ENCODE peak calls at places on chromosomes 3 and 15, in ten cellular contexts. G is fibroblast of lung; I is cardiac muscle cell; B is NT2/D1; S is CD8-positive, alpha-beta T cell; Q is hepatocyte; M is mucosa of descending colon; T is heart right ventricle; V is kidney; W is heart left ventricle. A is an unnamed sample. For H3K36me3, the result is how much of the 10 kb centered on the place peaks cover.

GRCh38 chr15:69593981-69594966 is 141.7 kb downstream of the RPLP1 start:
- DNase-seq in G (peak), I (peak), B (no peak), S (no peak), Q (peak), M (peak), T (peak), V (no peak), W (peak), A (no peak)

GRCh38 chr15:75776075-75776443 is 63.4 kb upstream of the CSPG4 start:
- DNase-seq in G (peak), I (no peak), B (peak), S (no peak), Q (peak), M (no peak), T (no peak), V (no peak), W (no peak), A (peak)

GRCh38 chr3:48919215-48920138 is 835 bp downstream of the ARIH2 start:
- DNase-seq in G (peak), I (peak), B (no peak), S (peak), Q (peak), M (peak), T (no peak), V (no peak), W (peak), A (peak)

GRCh38 chr3:42014443-42014945 is 52.6 kb upstream of the ULK4 start:
- DNase-seq in G (peak), I (no peak), B (no peak), S (no peak), Q (no peak), M (peak), T (no peak), V (no peak), W (no peak), A (no peak)

GRCh38 chr3:49636883-49637609 is 37.1 kb upstream of the APEH start:
- DNase-seq in G (no peak), I (no peak), B (no peak), S (no peak), Q (no peak), M (no peak), T (no peak), V (no peak), W (peak), A (no peak)

GRCh38 chr3:172289583-172289982 is 158.7 kb downstream of the GHSR start:
- DNase-seq in G (no peak), I (peak), B (no peak), S (no peak), Q (no peak), M (peak), T (peak), V (no peak), W (no peak), A (peak)

GRCh38 chr3:25427155-25428002 is 684 bp upstream of the RARB start:
- DNase-seq in G (peak), I (peak), B (no peak), S (no peak), Q (peak), M (no peak), T (no peak), V (no peak), W (no peak), A (no peak)

GRCh38 chr3:124811441-124811840 is 75.7 kb downstream of the ITGB5 start:
- DNase-seq in G (peak), I (no peak), B (no peak), S (no peak), Q (no peak), M (no peak), T (no peak), V (no peak), W (no peak), A (no peak)

GRCh38 chr3:43094381-43094780 is 11.5 kb downstream of the POMGNT2 start:
- DNase-seq in G (no peak), I (no peak), B (no peak), S (no peak), Q (no peak), M (no peak), T (no peak), V (no peak), W (no peak), A (no peak)

GRCh38 chr3:18425641-18426403 is 683 bp upstream of the SATB1 start:
- DNase-seq in G (no peak), I (peak), B (no peak), S (peak), Q (peak), M (peak), T (peak), V (peak), W (peak), A (peak)

GRCh38 chr3:182879031-182879611 is 85.8 kb downstream of the ATP11B start:
- DNase-seq in G (no peak), I (no peak), B (no peak), S (no peak), Q (no peak), M (no peak), T (no peak), V (no peak), W (no peak), A (no peak)

GRCh38 chr3:4351164-4351855 is 48.1 kb downstream of the SETMAR start:
- DNase-seq in G (peak), I (peak), B (no peak), S (no peak), Q (peak), M (no peak), T (no peak), V (no peak), W (no peak), A (no peak)

GRCh38 chr3:141279074-141279945 is 47.7 kb downstream of the PXYLP1 start:
- DNase-seq in G (peak), I (peak), B (no peak), S (no peak), Q (no peak), M (peak), T (no peak), V (no peak), W (no peak), A (peak)

GRCh38 chr15:86213420-86213819 is 133.7 kb downstream of the AGBL1 start:
- DNase-seq in G (no peak), I (no peak), B (no peak), S (no peak), Q (no peak), M (no peak), T (no peak), V (no peak), W (no peak), A (peak)

GRCh38 chr15:67091073-67091965 is 25.9 kb downstream of the SMAD3 start:
- DNase-seq in G (peak), I (peak), B (no peak), S (peak), Q (peak), M (peak), T (peak), V (peak), W (peak), A (no peak)

GRCh38 chr3:99499235-99499798 is 139.1 kb upstream of the COL8A1 start:
- DNase-seq in G (peak), I (peak), B (peak), S (no peak), Q (peak), M (peak), T (no peak), V (no peak), W (no peak), A (peak)

GRCh38 chr15:31084176-31084575 is 17.3 kb downstream of the TRPM1 start:
- DNase-seq in G (no peak), I (no peak), B (no peak), S (no peak), Q (no peak), M (no peak), T (no peak), V (no peak), W (no peak), A (no peak)

GRCh38 chr15:79170256-79170664 is 79.7 kb upstream of the RASGRF1 start:
- DNase-seq in G (no peak), I (no peak), B (no peak), S (no peak), Q (peak), M (no peak), T (peak), V (no peak), W (no peak), A (no peak)

GRCh38 chr3:188749010-188749617 is 422.7 kb upstream of the TPRG1 start:
- DNase-seq in G (no peak), I (peak), B (peak), S (peak), Q (no peak), M (peak), T (no peak), V (no peak), W (no peak), A (peak)

GRCh38 chr3:35965908-35966307 is 326.6 kb downstream of the ARPP21 start:
- DNase-seq in G (peak), I (peak), B (peak), S (no peak), Q (peak), M (no peak), T (no peak), V (no peak), W (no peak), A (peak)

GRCh38 chr15:98800437-98801233 is 152.3 kb downstream of the IGF1R start:
- DNase-seq in G (peak), I (peak), B (peak), S (no peak), Q (peak), M (peak), T (peak), V (peak), W (no peak), A (peak)

GRCh38 chr15:81296673-81297072 is 27.3 kb downstream of the STARD5 start:
- DNase-seq in G (no peak), I (no peak), B (no peak), S (peak), Q (no peak), M (peak), T (peak), V (peak), W (peak), A (no peak)

GRCh38 chr15:81297580-81298575 is 26.1 kb downstream of the STARD5 start:
- DNase-seq in G (no peak), I (no peak), B (no peak), S (no peak), Q (no peak), M (no peak), T (no peak), V (no peak), W (no peak), A (no peak)

GRCh38 chr15:81299630-81300273 is 24.2 kb downstream of the STARD5 start:
- DNase-seq in G (no peak), I (no peak), B (no peak), S (no peak), Q (no peak), M (no peak), T (no peak), V (no peak), W (no peak), A (peak)

GRCh38 chr15:81297147-81297572 is 26.8 kb downstream of the STARD5 start:
- DNase-seq in G (no peak), I (no peak), B (no peak), S (no peak), Q (no peak), M (no peak), T (no peak), V (no peak), W (no peak), A (no peak)

GRCh38 chr15:81298606-81299005 is 25.3 kb downstream of the STARD5 start:
- DNase-seq in G (no peak), I (no peak), B (no peak), S (no peak), Q (no peak), M (no peak), T (no peak), V (no peak), W (no peak), A (no peak)
- H3K4me3 ChIP-seq in G (no peak), I (no peak), B (no peak), S (peak), Q (no peak), M (no peak), T (no peak), V (peak), W (no peak), A (no peak)

GRCh38 chr3:194424953-194425352 is 25.9 kb upstream of the GP5 start:
- DNase-seq in G (no peak), I (no peak), B (no peak), S (no peak), Q (no peak), M (no peak), T (no peak), V (peak), W (no peak), A (no peak)

GRCh38 chr3:194424373-194424772 is 25.3 kb upstream of the GP5 start:
- DNase-seq in G (no peak), I (no peak), B (no peak), S (no peak), Q (no peak), M (no peak), T (no peak), V (no peak), W (no peak), A (no peak)

GRCh38 chr3:194425399-194425798 is 26.3 kb upstream of the GP5 start:
- DNase-seq in G (no peak), I (no peak), B (no peak), S (no peak), Q (no peak), M (no peak), T (no peak), V (no peak), W (no peak), A (no peak)

GRCh38 chr3:194422188-194422587 is 23.1 kb upstream of the GP5 start:
- DNase-seq in G (peak), I (no peak), B (no peak), S (no peak), Q (no peak), M (no peak), T (no peak), V (no peak), W (no peak), A (no peak)

DNA sequence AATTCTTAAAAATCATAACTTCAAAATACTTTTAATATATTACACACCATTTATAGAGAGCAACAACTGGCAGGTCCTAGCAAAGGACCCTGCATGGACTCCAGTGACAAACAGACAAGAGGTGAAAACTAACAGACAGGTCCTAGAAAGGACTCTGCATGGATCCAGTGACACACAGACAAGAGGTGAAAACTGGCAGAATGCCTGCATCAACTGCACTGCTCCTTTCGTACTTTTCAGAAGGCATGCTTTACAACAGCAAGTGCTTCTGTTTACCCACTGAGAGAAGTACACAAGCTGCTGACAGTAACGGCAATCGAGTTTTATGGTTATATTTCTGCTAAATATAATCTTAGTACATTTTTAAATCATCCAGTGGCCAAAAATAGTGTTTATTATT is 24.3 kb upstream of the GP5 start:
- DNase-seq in G (no peak), I (peak), B (no peak), S (no peak), Q (no peak), M (peak), T (no peak), V (no peak), W (no peak), A (no peak)
- H3K36me3 ChIP-seq in G (under half), I (half or more), B (half or more), S (under half), Q (under half), M (under half), T (under half), V (under half), W (half or more), A (under half)

GRCh38 chr15:84816694-84817460 is at the start of gene ALPK3:
- DNase-seq in G (no peak), I (peak), B (no peak), S (no peak), Q (peak), M (peak), T (peak), V (peak), W (peak), A (peak)

GRCh38 chr15:84817461-84818081 is 415 bp downstream of the ALPK3 start:
- DNase-seq in G (no peak), I (peak), B (no peak), S (no peak), Q (peak), M (no peak), T (no peak), V (no peak), W (no peak), A (no peak)

GRCh38 chr15:84819291-84819768 is 2.2 kb downstream of the ALPK3 start:
- DNase-seq in G (no peak), I (peak), B (no peak), S (no peak), Q (peak), M (no peak), T (peak), V (no peak), W (peak), A (no peak)

GRCh38 chr15:84819791-84820190 is 2.6 kb downstream of the ALPK3 start:
- DNase-seq in G (no peak), I (no peak), B (no peak), S (no peak), Q (no peak), M (no peak), T (no peak), V (no peak), W (no peak), A (no peak)

GRCh38 chr15:84818221-84819131 is 1.3 kb downstream of the ALPK3 start:
- DNase-seq in G (peak), I (peak), B (peak), S (no peak), Q (peak), M (no peak), T (no peak), V (no peak), W (no peak), A (peak)
- H3K4me3 ChIP-seq in G (no peak), I (peak), B (peak), S (no peak), Q (peak), M (no peak), T (peak), V (peak), W (peak), A (peak)

GRCh38 chr3:11810276-11810675 is 36.4 kb downstream of the TAMM41 start:
- DNase-seq in G (peak), I (no peak), B (no peak), S (no peak), Q (no peak), M (no peak), T (no peak), V (no peak), W (no peak), A (no peak)

GRCh38 chr3:11808231-11808630 is 38.5 kb downstream of the TAMM41 start:
- DNase-seq in G (peak), I (no peak), B (no peak), S (no peak), Q (peak), M (no peak), T (no peak), V (no peak), W (no peak), A (no peak)

GRCh38 chr3:11805716-11806115 is 41.0 kb downstream of the TAMM41 start:
- DNase-seq in G (no peak), I (no peak), B (no peak), S (no peak), Q (no peak), M (no peak), T (no peak), V (no peak), W (no peak), A (no peak)

GRCh38 chr3:11803977-11804903 is 42.4 kb downstream of the TAMM41 start:
- DNase-seq in G (peak), I (peak), B (peak), S (no peak), Q (peak), M (peak), T (no peak), V (no peak), W (no peak), A (peak)

GRCh38 chr3:11807651-11808050 is 39.0 kb downstream of the TAMM41 start:
- DNase-seq in G (peak), I (no peak), B (no peak), S (no peak), Q (peak), M (no peak), T (no peak), V (no peak), W (no peak), A (no peak)
- H3K36me3 ChIP-seq in G (under half), I (under half), B (half or more), S (under half), Q (under half), M (under half), T (under half), V (under half), W (half or more), A (under half)

DNA sequence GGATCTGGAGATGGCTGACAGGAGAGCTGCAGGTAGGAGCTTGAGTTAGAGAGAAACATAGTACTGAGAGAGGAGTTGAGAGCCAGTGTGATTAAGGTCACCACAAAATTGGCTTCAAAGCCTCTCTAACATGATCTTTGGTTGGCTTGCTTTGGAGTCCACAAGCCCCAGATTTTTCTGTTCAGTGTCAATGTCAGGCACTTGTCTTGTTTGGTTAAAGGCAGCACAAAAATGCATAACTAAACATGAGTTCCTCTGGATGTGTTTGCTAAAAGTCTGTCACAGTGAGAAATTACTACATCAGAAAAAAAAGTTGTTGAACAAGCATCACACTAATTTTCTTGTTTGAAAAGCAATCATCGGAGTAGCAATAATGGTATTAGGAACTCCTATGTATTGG is 440.5 kb downstream of the NTRK3 start:
- DNase-seq in G (no peak), I (no peak), B (no peak), S (no peak), Q (no peak), M (no peak), T (no peak), V (no peak), W (no peak), A (no peak)
- H3K4me3 ChIP-seq in G (no peak), I (no peak), B (no peak), S (no peak), Q (no peak), M (no peak), T (no peak), V (no peak), W (no peak), A (no peak)

GRCh38 chr3:45953536-45953935 is 10.3 kb downstream of the CXCR6 start:
- DNase-seq in G (no peak), I (no peak), B (no peak), S (no peak), Q (peak), M (no peak), T (no peak), V (no peak), W (no peak), A (no peak)
- H3K36me3 ChIP-seq in G (under half), I (half or more), B (half or more), S (half or more), Q (under half), M (under half), T (under half), V (half or more), W (half or more), A (under half)

A was measured in H7.